ENCODE peak calls at places on chromosomes 11 and 22, in eight cellular contexts. O is breast epithelium, R is NCI-H1105 treated with DMSO at 0.1 percent for 48 hours, X is Right ventricle myocardium superior, Q is amniotic epithelial cell, N is head of caudate nucleus, I is NCI-H1417, E is heart left ventricle. J is an unnamed sample.
A peak's percentile ranks its signal among the peaks of the same experiment; 100 is the strongest.

GRCh38 chr11:28461338-28461737 is 353.1 kb downstream of the METTL15 start:
- DNase-seq in O (no peak), R (no peak), X (no peak), Q (peak; percentile 40), N (no peak), I (no peak), E (no peak), J (no peak)

GRCh38 chr22:31944700-31945477 is 554 bp downstream of the YWHAH start:
- DNase-seq in O (peak; percentile 29), R (no peak), X (peak; percentile 75), Q (no peak), N (peak; percentile 71), I (no peak), E (peak; percentile 78), J (no peak)

GRCh38 chr11:71286701-71287643 is 34.6 kb upstream of the SHANK2 start:
- DNase-seq in O (peak; percentile 91), R (no peak), X (no peak), Q (peak; percentile 67), N (no peak), I (no peak), E (no peak), J (peak; percentile 56)

GRCh38 chr11:9982796-9983579 is 311.0 kb downstream of the SBF2 start:
- DNase-seq in O (no peak), R (no peak), X (no peak), Q (peak; percentile 78), N (peak; percentile 39), I (no peak), E (no peak), J (no peak)

GRCh38 chr11:123624974-123625373 is 29.4 kb downstream of the SCN3B start:
- DNase-seq in O (no peak), R (no peak), X (no peak), Q (peak; percentile 75), N (no peak), I (no peak), E (no peak), J (no peak)

GRCh38 chr11:63212742-63213141 is 30.7 kb downstream of the SLC22A25 start:
- DNase-seq in O (no peak), R (peak; percentile 17), X (no peak), Q (peak; percentile 1), N (no peak), I (peak; percentile 36), E (no peak), J (no peak)

GRCh38 chr11:100746448-100746847 is 59.4 kb downstream of the ARHGAP42 start:
- DNase-seq in O (no peak), R (no peak), X (no peak), Q (no peak), N (no peak), I (no peak), E (no peak), J (no peak)

GRCh38 chr22:43272301-43272700 is 70.9 kb downstream of the SCUBE1 start:
- DNase-seq in O (no peak), R (no peak), X (no peak), Q (peak; percentile 27), N (no peak), I (no peak), E (no peak), J (no peak)

GRCh38 chr22:46843691-46844297 is 81.3 kb downstream of the TBC1D22A start:
- DNase-seq in O (no peak), R (no peak), X (no peak), Q (peak; percentile 70), N (no peak), I (no peak), E (no peak), J (no peak)

GRCh38 chr11:19474954-19475811 is 234.4 kb upstream of the E2F8 start:
- DNase-seq in O (no peak), R (no peak), X (no peak), Q (no peak), N (peak; percentile 74), I (peak; percentile 32), E (no peak), J (no peak)

GRCh38 chr11:105911454-105911853 is 110.6 kb downstream of the MSANTD4 start:
- DNase-seq in O (no peak), R (no peak), X (no peak), Q (peak; percentile 55), N (no peak), I (no peak), E (no peak), J (no peak)

J was measured in amniotic stem cell.